ENCODE peak calls at places on chromosomes 3 and 15, in ten cellular contexts. R, N, Q, C, E, P, F, D, S and H are unnamed samples.

GRCh38 chr3:176785207-176785606 is 412.1 kb downstream of the TBL1XR1 start:
- DNase-seq in P (no peak), C (no peak), S (no peak), D (no peak), F (no peak), N (no peak), E (no peak), Q (no peak), R (no peak), H (no peak)

GRCh38 chr3:128449111-128449638 is 17.5 kb downstream of the DNAJB8 start:
- DNase-seq in R (no peak), C (no peak), Q (no peak), N (no peak), E (no peak), S (no peak), P (no peak), F (no peak), D (no peak), H (no peak)

GRCh38 chr3:45179163-45179562 is 33.0 kb upstream of the CDCP1 start:
- DNase-seq in Q (no peak), R (peak), S (no peak), P (no peak), E (no peak), F (no peak), D (no peak), C (no peak), N (no peak), H (no peak)

GRCh38 chr15:51731549-51732267 is 5.7 kb downstream of the LYSMD2 start:
- DNase-seq in E (peak), R (peak), Q (peak), N (peak), C (peak), F (no peak), S (peak), P (no peak), D (no peak), H (peak)

GRCh38 chr3:43970351-43970750 is 271.3 kb upstream of the TOPAZ1 start:
- DNase-seq in R (no peak), D (no peak), F (no peak), E (no peak), P (no peak), C (no peak), S (no peak), N (no peak), Q (no peak), H (no peak)

GRCh38 chr15:70703483-70703882 is 59.9 kb downstream of the UACA start:
- DNase-seq in D (peak), P (no peak), R (no peak), Q (no peak), N (no peak), F (no peak), S (no peak), E (no peak), C (no peak), H (no peak)

GRCh38 chr3:61912158-61912557 is 350.8 kb downstream of the PTPRG start:
- DNase-seq in P (no peak), C (no peak), N (no peak), E (no peak), D (no peak), S (no peak), Q (no peak), F (no peak), R (peak), H (no peak)

GRCh38 chr15:73172508-73172907 is 120.2 kb downstream of the NEO1 start:
- DNase-seq in Q (no peak), D (no peak), E (no peak), S (no peak), R (no peak), C (no peak), P (no peak), N (no peak), F (no peak), H (no peak)

GRCh38 chr3:129627350-129628168 is 21.1 kb upstream of the PLXND1 start:
- DNase-seq in E (peak), R (peak), N (peak), Q (peak), S (peak), F (no peak), C (peak), D (peak), P (peak), H (peak)

GRCh38 chr3:36814071-36814717 is 49.8 kb upstream of the DCLK3 start:
- DNase-seq in S (no peak), R (no peak), E (no peak), C (no peak), N (no peak), Q (no peak), D (no peak), F (no peak), P (no peak), H (no peak)

GRCh38 chr3:118760611-118761606 is 273.7 kb downstream of the IGSF11 start:
- DNase-seq in N (no peak), F (no peak), Q (no peak), E (no peak), P (no peak), S (peak), R (peak), C (no peak), D (peak), H (no peak)

GRCh38 chr3:42843730-42844713 is 31.7 kb downstream of the CYP8B1 start:
- DNase-seq in P (no peak), F (no peak), S (no peak), R (no peak), N (no peak), E (no peak), C (no peak), D (peak), Q (no peak), H (no peak)

GRCh38 chr15:95025924-95026728 is 794.8 kb downstream of the MCTP2 start:
- DNase-seq in C (no peak), F (no peak), Q (peak), R (peak), D (peak), E (no peak), P (peak), N (no peak), S (peak), H (no peak)